ENCODE peak calls at places on chromosomes 2 and 18, in six cellular contexts. E is NCI-H1694 treated with DMSO at 0.1 percent for 48 hours, Y is esophagus muscularis mucosa, U is hippocampal formation, C is HL-60, B is osteoblast. D is an unnamed sample.

GRCh38 chr2:9010866-9011265 is 7.4 kb upstream of the MBOAT2 start:
- DNase-seq in E (peak), Y (no peak), U (no peak), C (no peak), B (peak), D (no peak)

GRCh38 chr18:62919109-62919838 is 203.9 kb downstream of the PHLPP1 start:
- DNase-seq in E (no peak), Y (no peak), U (no peak), C (no peak), B (no peak), D (peak)

GRCh38 chr2:203936535-203936934 is at the start of gene ICOS:
- DNase-seq in E (no peak), Y (no peak), U (no peak), C (no peak), B (no peak), D (no peak)

GRCh38 chr2:2018713-2019410 is 274.5 kb upstream of the PXDN start:
- DNase-seq in E (no peak), Y (no peak), U (no peak), C (no peak), B (no peak), D (no peak)

GRCh38 chr18:70169747-70170146 is 35.7 kb downstream of the RTTN start:
- DNase-seq in E (no peak), Y (no peak), U (no peak), C (no peak), B (no peak), D (no peak)

GRCh38 chr18:1311376-1311775 is 406.7 kb downstream of the ADCYAP1 start:
- DNase-seq in E (no peak), Y (no peak), U (no peak), C (no peak), B (no peak), D (no peak)

GRCh38 chr2:31253344-31254155 is 19.6 kb downstream of the EHD3 start:
- DNase-seq in E (no peak), Y (no peak), U (no peak), C (no peak), B (no peak), D (no peak)

GRCh38 chr2:23532311-23533013 is 147.5 kb downstream of the KLHL29 start:
- DNase-seq in E (peak), Y (no peak), U (no peak), C (no peak), B (peak), D (no peak)

GRCh38 chr2:1427086-1427485 is 13.8 kb downstream of the TPO start:
- DNase-seq in E (no peak), Y (no peak), U (no peak), C (no peak), B (no peak), D (no peak)

GRCh38 chr2:186697536-186697935 is 3.7 kb downstream of the FAM171B start:
- DNase-seq in E (no peak), Y (no peak), U (no peak), C (no peak), B (peak), D (no peak)

GRCh38 chr2:172552547-172553291 is 3.2 kb upstream of the PDK1 start:
- DNase-seq in E (no peak), Y (no peak), U (no peak), C (no peak), B (peak), D (no peak)

GRCh38 chr2:27833931-27834330 is 56.3 kb downstream of the RBKS start:
- DNase-seq in E (no peak), Y (no peak), U (no peak), C (no peak), B (peak), D (no peak)

GRCh38 chr2:29700560-29700959 is 220.8 kb downstream of the ALK start:
- DNase-seq in E (no peak), Y (no peak), U (no peak), C (no peak), B (no peak), D (no peak)

GRCh38 chr2:187978341-187978740 is 313.3 kb upstream of the GULP1 start:
- DNase-seq in E (no peak), Y (no peak), U (no peak), C (no peak), B (no peak), D (no peak)

GRCh38 chr2:191631754-191632153 is 46.2 kb upstream of the NABP1 start:
- DNase-seq in E (no peak), Y (no peak), U (no peak), C (no peak), B (no peak), D (no peak)

D was measured in NCI-H2227 treated with DMSO at 0.1 percent for 48 hours.